ENCODE peak calls at places on chromosome 3, in five cellular contexts. One of them, this sample, is unnamed.

GRCh38 chr3:157282261-157283191 is 122.6 kb upstream of the CCNL1 start:
- DNase-seq in AG20443: peak
- DNase-seq in NCI-H2029: no peak
- DNase-seq in mesendoderm: no peak
- DNase-seq in neural progenitor cell: no peak
- DNase-seq in this sample: peak

GRCh38 chr3:152646004-152646403 is 188.9 kb upstream of the P2RY1 start:
- DNase-seq in AG20443: no peak
- DNase-seq in NCI-H2029: no peak
- DNase-seq in mesendoderm: no peak
- DNase-seq in neural progenitor cell: no peak
- DNase-seq in this sample: no peak

GRCh38 chr3:136750209-136750921 is 1.8 kb downstream of the STAG1 start:
- DNase-seq in AG20443: no peak
- DNase-seq in NCI-H2029: no peak
- DNase-seq in mesendoderm: no peak
- DNase-seq in neural progenitor cell: no peak
- DNase-seq in this sample: no peak

GRCh38 chr3:85842081-85842480 is 883.3 kb downstream of the CADM2 start:
- DNase-seq in AG20443: no peak
- DNase-seq in NCI-H2029: no peak
- DNase-seq in mesendoderm: no peak
- DNase-seq in neural progenitor cell: no peak
- DNase-seq in this sample: no peak

GRCh38 chr3:72279068-72279598 is 494.2 kb upstream of the PROK2 start:
- DNase-seq in AG20443: no peak
- DNase-seq in NCI-H2029: no peak
- DNase-seq in mesendoderm: no peak
- DNase-seq in neural progenitor cell: no peak
- DNase-seq in this sample: no peak

GRCh38 chr3:51706788-51707731 is at the start of gene GRM2:
- DNase-seq in AG20443: peak
- DNase-seq in NCI-H2029: peak
- DNase-seq in mesendoderm: peak
- DNase-seq in neural progenitor cell: peak
- DNase-seq in this sample: peak

GRCh38 chr3:43296565-43296964 is 10.2 kb downstream of the SNRK start:
- DNase-seq in AG20443: peak
- DNase-seq in NCI-H2029: no peak
- DNase-seq in mesendoderm: no peak
- DNase-seq in neural progenitor cell: no peak
- DNase-seq in this sample: no peak

GRCh38 chr3:10419637-10420232 is 85.7 kb downstream of the ATP2B2 start:
- DNase-seq in AG20443: no peak
- DNase-seq in NCI-H2029: no peak
- DNase-seq in mesendoderm: no peak
- DNase-seq in neural progenitor cell: no peak
- DNase-seq in this sample: no peak

GRCh38 chr3:31922962-31923361 is 58.1 kb downstream of the OSBPL10 start:
- DNase-seq in AG20443: no peak
- DNase-seq in NCI-H2029: peak
- DNase-seq in mesendoderm: no peak
- DNase-seq in neural progenitor cell: no peak
- DNase-seq in this sample: no peak

GRCh38 chr3:152671998-152672649 is 162.8 kb upstream of the P2RY1 start:
- DNase-seq in AG20443: no peak
- DNase-seq in NCI-H2029: no peak
- DNase-seq in mesendoderm: no peak
- DNase-seq in neural progenitor cell: peak
- DNase-seq in this sample: no peak

GRCh38 chr3:173932624-173933023 is 535.1 kb downstream of the NLGN1 start:
- DNase-seq in AG20443: peak
- DNase-seq in NCI-H2029: no peak
- DNase-seq in mesendoderm: peak
- DNase-seq in neural progenitor cell: no peak
- DNase-seq in this sample: peak

GRCh38 chr3:189204467-189204866 is 32.7 kb downstream of the TPRG1 start:
- DNase-seq in AG20443: peak
- DNase-seq in NCI-H2029: no peak
- DNase-seq in mesendoderm: peak
- DNase-seq in neural progenitor cell: no peak
- DNase-seq in this sample: no peak

GRCh38 chr3:15051531-15051930 is 13.6 kb downstream of the MRPS25 start:
- DNase-seq in AG20443: peak
- DNase-seq in NCI-H2029: peak
- DNase-seq in mesendoderm: peak
- DNase-seq in neural progenitor cell: peak
- DNase-seq in this sample: no peak

GRCh38 chr3:19749448-19750017 is 184.5 kb downstream of the EFHB start:
- DNase-seq in AG20443: no peak
- DNase-seq in NCI-H2029: no peak
- DNase-seq in mesendoderm: no peak
- DNase-seq in neural progenitor cell: no peak
- DNase-seq in this sample: no peak

GRCh38 chr3:42035816-42036482 is 55.2 kb upstream of the TRAK1 start:
- DNase-seq in AG20443: no peak
- DNase-seq in NCI-H2029: no peak
- DNase-seq in mesendoderm: no peak
- DNase-seq in neural progenitor cell: no peak
- DNase-seq in this sample: no peak

GRCh38 chr3:35648347-35648746 is 9.0 kb downstream of the ARPP21 start:
- DNase-seq in AG20443: no peak
- DNase-seq in NCI-H2029: no peak
- DNase-seq in mesendoderm: no peak
- DNase-seq in neural progenitor cell: no peak
- DNase-seq in this sample: no peak

GRCh38 chr3:56366641-56366984 is 101.7 kb downstream of the ERC2 start:
- DNase-seq in AG20443: no peak
- DNase-seq in NCI-H2029: no peak
- DNase-seq in mesendoderm: no peak
- DNase-seq in neural progenitor cell: peak
- DNase-seq in this sample: no peak

GRCh38 chr3:141524988-141525387 is 38.2 kb downstream of the RASA2 start:
- DNase-seq in AG20443: no peak
- DNase-seq in NCI-H2029: no peak
- DNase-seq in mesendoderm: no peak
- DNase-seq in neural progenitor cell: no peak
- DNase-seq in this sample: no peak

GRCh38 chr3:122493296-122493695 is 21.4 kb downstream of the KPNA1 start:
- DNase-seq in AG20443: peak
- DNase-seq in NCI-H2029: no peak
- DNase-seq in mesendoderm: no peak
- DNase-seq in neural progenitor cell: no peak
- DNase-seq in this sample: peak

GRCh38 chr3:128590948-128591347 is 59.7 kb downstream of the RPN1 start:
- DNase-seq in AG20443: no peak
- DNase-seq in NCI-H2029: no peak
- DNase-seq in mesendoderm: peak
- DNase-seq in neural progenitor cell: peak
- DNase-seq in this sample: no peak

GRCh38 chr3:127699946-127700300 is 27.2 kb downstream of the ABTB1 start:
- DNase-seq in AG20443: no peak
- DNase-seq in NCI-H2029: no peak
- DNase-seq in mesendoderm: no peak
- DNase-seq in neural progenitor cell: no peak
- DNase-seq in this sample: no peak

GRCh38 chr3:196763179-196763578 is 23.5 kb downstream of the PAK2 start:
- DNase-seq in AG20443: no peak
- DNase-seq in NCI-H2029: no peak
- DNase-seq in mesendoderm: no peak
- DNase-seq in neural progenitor cell: no peak
- DNase-seq in this sample: no peak

GRCh38 chr3:30199096-30199734 is 407.2 kb upstream of the TGFBR2 start:
- DNase-seq in AG20443: peak
- DNase-seq in NCI-H2029: peak
- DNase-seq in mesendoderm: peak
- DNase-seq in neural progenitor cell: peak
- DNase-seq in this sample: peak

GRCh38 chr3:161630791-161631190 is 134.2 kb downstream of the OTOL1 start:
- DNase-seq in AG20443: no peak
- DNase-seq in NCI-H2029: no peak
- DNase-seq in mesendoderm: peak
- DNase-seq in neural progenitor cell: peak
- DNase-seq in this sample: no peak

GRCh38 chr3:71057526-71057894 is 526.0 kb downstream of the FOXP1 start:
- DNase-seq in AG20443: no peak
- DNase-seq in NCI-H2029: no peak
- DNase-seq in mesendoderm: no peak
- DNase-seq in neural progenitor cell: no peak
- DNase-seq in this sample: no peak

GRCh38 chr3:189652042-189652441 is 20.9 kb downstream of the TP63 start:
- DNase-seq in AG20443: no peak
- DNase-seq in NCI-H2029: no peak
- DNase-seq in mesendoderm: peak
- DNase-seq in neural progenitor cell: peak
- DNase-seq in this sample: no peak

GRCh38 chr3:4889896-4890295 is 89.3 kb upstream of the BHLHE40 start:
- DNase-seq in AG20443: peak
- DNase-seq in NCI-H2029: no peak
- DNase-seq in mesendoderm: no peak
- DNase-seq in neural progenitor cell: no peak
- DNase-seq in this sample: no peak

GRCh38 chr3:194323785-194324735 is 27.1 kb downstream of the CPN2 start:
- DNase-seq in AG20443: peak
- DNase-seq in NCI-H2029: no peak
- DNase-seq in mesendoderm: no peak
- DNase-seq in neural progenitor cell: peak
- DNase-seq in this sample: no peak

GRCh38 chr3:133745981-133746721 is at the start of gene TF:
- DNase-seq in AG20443: peak
- DNase-seq in NCI-H2029: no peak
- DNase-seq in mesendoderm: no peak
- DNase-seq in neural progenitor cell: no peak
- DNase-seq in this sample: no peak

GRCh38 chr3:108590443-108590842 is 921 bp downstream of the DZIP3 start:
- DNase-seq in AG20443: peak
- DNase-seq in NCI-H2029: no peak
- DNase-seq in mesendoderm: peak
- DNase-seq in neural progenitor cell: peak
- DNase-seq in this sample: no peak

GRCh38 chr3:97658670-97659285 is 105.8 kb upstream of the ARL6 start:
- DNase-seq in AG20443: peak
- DNase-seq in NCI-H2029: peak
- DNase-seq in mesendoderm: peak
- DNase-seq in neural progenitor cell: peak
- DNase-seq in this sample: no peak

GRCh38 chr3:113654851-113655250 is 41.6 kb downstream of the USF3 start:
- DNase-seq in AG20443: no peak
- DNase-seq in NCI-H2029: no peak
- DNase-seq in mesendoderm: no peak
- DNase-seq in neural progenitor cell: no peak
- DNase-seq in this sample: no peak

GRCh38 chr3:184806567-184807271 is 5.2 kb upstream of the VPS8 start:
- DNase-seq in AG20443: no peak
- DNase-seq in NCI-H2029: no peak
- DNase-seq in mesendoderm: no peak
- DNase-seq in neural progenitor cell: no peak
- DNase-seq in this sample: no peak

GRCh38 chr3:155744091-155744625 is 713 bp downstream of the PLCH1 start:
- DNase-seq in AG20443: peak
- DNase-seq in NCI-H2029: peak
- DNase-seq in mesendoderm: peak
- DNase-seq in neural progenitor cell: peak
- DNase-seq in this sample: no peak